ENCODE peak calls at places on chromosomes 2 and 18, in eight cellular contexts. V is A549, L is SK-N-SH, Y is K562, N is WTC11, M is NB4, X is endothelial cell of umbilical vein, F is HCT116. R is an unnamed sample.

GRCh38 chr2:216713691-216714411 is 18.5 kb upstream of the IGFBP5 start:
- DNase-seq in V (peak), L (no peak), Y (no peak), N (no peak), M (no peak), X (no peak), F (no peak), R (no peak)

GRCh38 chr2:223751012-223751411 is 86.4 kb downstream of the AP1S3 start:
- DNase-seq in V (no peak), L (no peak), Y (no peak), N (no peak), M (no peak), X (no peak), F (no peak), R (no peak)

GRCh38 chr18:75364512-75364911 is 63.0 kb downstream of the SMIM21 start:
- DNase-seq in V (peak), L (no peak), Y (no peak), N (no peak), M (peak), X (no peak), F (no peak), R (no peak)

GRCh38 chr2:207828361-207829057 is 58.8 kb upstream of the FZD5 start:
- DNase-seq in V (no peak), L (no peak), Y (no peak), N (no peak), M (no peak), X (peak), F (no peak), R (no peak)

GRCh38 chr2:10493636-10494281 is 45.6 kb upstream of the ODC1 start:
- DNase-seq in V (peak), L (no peak), Y (no peak), N (no peak), M (peak), X (no peak), F (no peak), R (no peak)

GRCh38 chr2:179612591-179613298 is 248.7 kb downstream of the ZNF385B start:
- DNase-seq in V (no peak), L (no peak), Y (no peak), N (no peak), M (no peak), X (no peak), F (no peak), R (no peak)

GRCh38 chr2:150610670-150611279 is 123.3 kb upstream of the RND3 start:
- DNase-seq in V (peak), L (peak), Y (peak), N (peak), M (peak), X (peak), F (peak), R (no peak)

GRCh38 chr2:218187650-218188025 is 20.9 kb upstream of the CXCR1 start:
- DNase-seq in V (no peak), L (no peak), Y (no peak), N (no peak), M (no peak), X (no peak), F (no peak), R (no peak)

GRCh38 chr18:13461488-13461887 is 242.9 kb downstream of the LDLRAD4 start:
- DNase-seq in V (no peak), L (no peak), Y (peak), N (no peak), M (peak), X (no peak), F (no peak), R (no peak)

GRCh38 chr18:1528447-1528846 is 623.8 kb downstream of the ADCYAP1 start:
- DNase-seq in V (no peak), L (no peak), Y (no peak), N (no peak), M (no peak), X (no peak), F (no peak), R (no peak)

GRCh38 chr2:223056656-223057418 is 4.8 kb downstream of the KCNE4 start:
- DNase-seq in V (no peak), L (no peak), Y (peak), N (no peak), M (no peak), X (no peak), F (no peak), R (no peak)

GRCh38 chr18:3207565-3207964 is 12.2 kb downstream of the MYOM1 start:
- DNase-seq in V (peak), L (no peak), Y (no peak), N (no peak), M (no peak), X (no peak), F (peak), R (no peak)

GRCh38 chr18:74963820-74964446 is 245.0 kb downstream of the PTGR3 start:
- DNase-seq in V (peak), L (peak), Y (peak), N (peak), M (peak), X (peak), F (peak), R (peak)

GRCh38 chr2:204696124-204696523 is 150.8 kb downstream of the PARD3B start:
- DNase-seq in V (no peak), L (no peak), Y (no peak), N (no peak), M (no peak), X (no peak), F (no peak), R (no peak)

GRCh38 chr2:185208261-185208660 is 530.3 kb upstream of the FSIP2 start:
- DNase-seq in V (peak), L (peak), Y (peak), N (peak), M (peak), X (no peak), F (peak), R (peak)

GRCh38 chr2:12318427-12319057 is 398.2 kb upstream of the TRIB2 start:
- DNase-seq in V (no peak), L (no peak), Y (no peak), N (no peak), M (no peak), X (no peak), F (no peak), R (no peak)

GRCh38 chr2:228469721-228470120 is 288.2 kb upstream of the SPHKAP start:
- DNase-seq in V (no peak), L (no peak), Y (no peak), N (no peak), M (no peak), X (no peak), F (no peak), R (no peak)

GRCh38 chr2:105328281-105329196 is 996 bp downstream of the TGFBRAP1 start:
- DNase-seq in V (peak), L (no peak), Y (peak), N (no peak), M (peak), X (peak), F (no peak), R (no peak)

GRCh38 chr2:17070711-17071110 is 405.1 kb upstream of the CYRIA start:
- DNase-seq in V (no peak), L (no peak), Y (no peak), N (peak), M (no peak), X (no peak), F (no peak), R (no peak)

GRCh38 chr2:176552456-176553135 is 283.4 kb downstream of the MTX2 start:
- DNase-seq in V (no peak), L (no peak), Y (no peak), N (no peak), M (no peak), X (peak), F (no peak), R (no peak)

GRCh38 chr18:46555724-46556123 is 101.3 kb downstream of the LOXHD1 start:
- DNase-seq in V (peak), L (peak), Y (peak), N (peak), M (peak), X (peak), F (peak), R (peak)

GRCh38 chr2:154699560-154699901 is 1.0 kb downstream of the KCNJ3 start:
- DNase-seq in V (no peak), L (no peak), Y (no peak), N (no peak), M (no peak), X (no peak), F (no peak), R (no peak)

GRCh38 chr2:209523778-209524362 is 100.0 kb downstream of the MAP2 start:
- DNase-seq in V (no peak), L (no peak), Y (no peak), N (no peak), M (no peak), X (no peak), F (no peak), R (no peak)

GRCh38 chr2:169225906-169226305 is 136.4 kb downstream of the LRP2 start:
- DNase-seq in V (no peak), L (no peak), Y (no peak), N (no peak), M (no peak), X (no peak), F (no peak), R (no peak)

GRCh38 chr2:71615769-71616730 is 162.7 kb downstream of the DYSF start:
- DNase-seq in V (no peak), L (no peak), Y (no peak), N (peak), M (no peak), X (no peak), F (no peak), R (peak)

GRCh38 chr2:37459095-37459981 is 114.9 kb downstream of the QPCT start:
- DNase-seq in V (no peak), L (peak), Y (no peak), N (no peak), M (no peak), X (peak), F (no peak), R (no peak)

GRCh38 chr2:119673796-119674195 is 5.2 kb upstream of the TMEM177 start:
- DNase-seq in V (no peak), L (no peak), Y (no peak), N (no peak), M (no peak), X (no peak), F (no peak), R (no peak)

GRCh38 chr2:1642066-1642861 is 102.1 kb downstream of the PXDN start:
- DNase-seq in V (no peak), L (no peak), Y (no peak), N (no peak), M (no peak), X (no peak), F (no peak), R (no peak)

GRCh38 chr2:3185910-3186309 is 191.7 kb downstream of the EIPR1 start:
- DNase-seq in V (no peak), L (no peak), Y (no peak), N (no peak), M (no peak), X (no peak), F (no peak), R (no peak)

GRCh38 chr2:166074430-166074829 is 53.4 kb downstream of the SCN1A start:
- DNase-seq in V (no peak), L (peak), Y (no peak), N (no peak), M (no peak), X (no peak), F (no peak), R (no peak)

GRCh38 chr2:131105950-131106801 is 1.0 kb downstream of the PLEKHB2 start:
- DNase-seq in V (peak), L (peak), Y (peak), N (no peak), M (peak), X (peak), F (no peak), R (no peak)

GRCh38 chr2:7449287-7449686 is 532.1 kb downstream of the RNF144A start:
- DNase-seq in V (no peak), L (no peak), Y (no peak), N (no peak), M (no peak), X (no peak), F (no peak), R (no peak)

DNA sequence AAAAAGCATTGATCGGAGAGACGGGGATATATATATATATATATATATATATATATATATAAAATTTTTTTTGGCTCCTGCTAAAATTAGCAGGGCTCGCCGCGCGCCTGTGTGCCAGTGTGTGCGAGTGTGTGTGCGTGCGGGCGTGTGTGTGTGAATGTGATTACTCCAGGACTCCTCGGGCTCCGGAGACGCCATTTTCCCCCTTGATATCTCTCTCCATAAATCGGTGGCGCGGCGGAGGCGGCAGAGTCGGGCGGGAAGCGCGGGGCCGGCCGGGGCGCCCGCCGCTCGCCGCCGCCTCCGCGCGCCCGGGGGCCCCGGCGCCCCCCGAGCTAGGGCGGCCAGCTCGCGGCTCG is 797 bp upstream of the SETBP1 start:
- DNase-seq in V (peak), L (peak), Y (peak), N (peak), M (no peak), X (peak), F (no peak), R (no peak)
- TF ChIP-seq MAX in V (peak), L (peak), Y (no peak), N (no peak), M (no peak), X (no peak), F (no peak), R (no peak)

GRCh38 chr18:10751711-10752110 is 225.9 kb downstream of the NAPG start:
- DNase-seq in V (no peak), L (no peak), Y (no peak), N (no peak), M (no peak), X (no peak), F (no peak), R (no peak)

GRCh38 chr18:10757349-10757748 is 231.5 kb downstream of the NAPG start:
- DNase-seq in V (no peak), L (no peak), Y (no peak), N (no peak), M (no peak), X (no peak), F (no peak), R (no peak)

GRCh38 chr18:10752407-10752806 is 226.6 kb downstream of the NAPG start:
- DNase-seq in V (no peak), L (no peak), Y (no peak), N (no peak), M (no peak), X (no peak), F (no peak), R (no peak)

GRCh38 chr18:10755855-10756254 is 230.0 kb downstream of the NAPG start:
- DNase-seq in V (no peak), L (no peak), Y (no peak), N (no peak), M (no peak), X (no peak), F (no peak), R (no peak)

DNA sequence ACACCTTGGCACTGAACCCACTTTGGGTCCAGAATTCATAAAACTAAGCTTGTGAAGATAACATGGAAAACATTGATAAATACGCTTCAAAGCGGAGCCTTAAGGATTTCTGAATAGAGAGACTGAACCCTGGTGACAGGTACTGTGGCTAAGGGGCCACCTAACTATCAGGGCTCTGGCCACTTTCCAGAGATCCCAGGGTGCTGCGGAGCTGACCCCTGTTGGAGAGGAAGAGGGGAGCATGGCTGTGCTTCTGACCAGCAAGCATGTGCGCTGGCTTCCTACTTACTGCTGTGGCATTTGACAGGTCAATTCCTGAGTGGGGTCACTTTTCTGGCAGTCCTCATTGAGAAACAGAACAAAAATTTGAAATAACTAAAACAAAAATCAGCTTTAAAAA is 228.3 kb downstream of the NAPG start:
- DNase-seq in V (no peak), L (no peak), Y (no peak), N (no peak), M (no peak), X (no peak), F (no peak), R (no peak)
- TF ChIP-seq MAX in V (no peak), L (no peak), Y (no peak), N (no peak), M (no peak), X (no peak), F (no peak), R (no peak)

GRCh38 chr2:26938399-26938798 is 32.0 kb upstream of the MAPRE3 start:
- DNase-seq in V (no peak), L (no peak), Y (peak), N (no peak), M (peak), X (no peak), F (no peak), R (no peak)

GRCh38 chr2:26940001-26940400 is 30.4 kb upstream of the MAPRE3 start:
- DNase-seq in V (no peak), L (no peak), Y (no peak), N (no peak), M (no peak), X (no peak), F (no peak), R (no peak)

GRCh38 chr2:26936855-26937254 is 33.6 kb upstream of the MAPRE3 start:
- DNase-seq in V (no peak), L (no peak), Y (no peak), N (no peak), M (no peak), X (no peak), F (no peak), R (no peak)

GRCh38 chr2:26942543-26943295 is 27.7 kb upstream of the MAPRE3 start:
- DNase-seq in V (peak), L (peak), Y (peak), N (peak), M (peak), X (peak), F (peak), R (peak)

GRCh38 chr2:26941486-26941885 is 29.0 kb upstream of the MAPRE3 start:
- DNase-seq in V (no peak), L (no peak), Y (no peak), N (no peak), M (no peak), X (no peak), F (no peak), R (no peak)
- TF ChIP-seq MAX in V (no peak), L (no peak), Y (no peak), N (no peak), M (no peak), X (no peak), F (no peak), R (no peak)

GRCh38 chr2:197146995-197147394 is 163.6 kb downstream of the ANKRD44 start:
- DNase-seq in V (no peak), L (no peak), Y (no peak), N (no peak), M (no peak), X (no peak), F (no peak), R (no peak)
- TF ChIP-seq MAX in V (no peak), L (no peak), Y (no peak), N (no peak), M (no peak), X (no peak), F (no peak), R (no peak)

DNA sequence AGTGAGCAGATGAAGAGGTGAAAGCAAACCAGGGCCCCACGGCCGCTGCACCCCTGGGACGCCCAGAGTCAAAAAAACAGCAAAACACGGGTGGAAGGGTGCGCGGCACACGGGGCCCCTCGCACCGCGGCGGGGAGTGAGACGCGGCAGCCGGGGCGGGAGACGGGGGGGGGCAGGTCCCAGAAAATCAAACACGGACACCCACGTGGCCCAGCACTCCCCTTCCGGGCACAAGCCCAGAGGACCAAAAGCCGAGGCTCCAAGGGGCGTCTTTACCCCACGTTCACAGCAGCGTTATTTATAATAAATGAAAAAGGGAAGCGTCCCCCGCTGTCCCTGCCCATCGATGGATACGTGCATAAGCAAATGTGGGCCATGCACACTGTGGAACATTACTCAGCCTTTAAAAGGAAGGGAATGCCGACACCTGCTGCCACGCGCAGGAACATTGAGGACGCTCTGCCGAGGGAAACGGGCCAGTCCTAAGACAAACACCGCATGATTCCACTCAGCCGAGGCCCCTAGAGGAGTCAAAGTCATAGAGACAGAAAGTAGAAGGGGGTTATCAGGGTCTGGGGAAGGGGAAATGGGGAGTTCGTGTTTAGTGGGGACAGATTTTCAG is 677 bp upstream of the COPS9 start:
- DNase-seq in V (no peak), L (no peak), Y (no peak), N (no peak), M (no peak), X (no peak), F (no peak), R (no peak)
- TF ChIP-seq MAX in V (no peak), L (no peak), Y (no peak), N (no peak), M (no peak), X (no peak), F (no peak), R (peak)

DNA sequence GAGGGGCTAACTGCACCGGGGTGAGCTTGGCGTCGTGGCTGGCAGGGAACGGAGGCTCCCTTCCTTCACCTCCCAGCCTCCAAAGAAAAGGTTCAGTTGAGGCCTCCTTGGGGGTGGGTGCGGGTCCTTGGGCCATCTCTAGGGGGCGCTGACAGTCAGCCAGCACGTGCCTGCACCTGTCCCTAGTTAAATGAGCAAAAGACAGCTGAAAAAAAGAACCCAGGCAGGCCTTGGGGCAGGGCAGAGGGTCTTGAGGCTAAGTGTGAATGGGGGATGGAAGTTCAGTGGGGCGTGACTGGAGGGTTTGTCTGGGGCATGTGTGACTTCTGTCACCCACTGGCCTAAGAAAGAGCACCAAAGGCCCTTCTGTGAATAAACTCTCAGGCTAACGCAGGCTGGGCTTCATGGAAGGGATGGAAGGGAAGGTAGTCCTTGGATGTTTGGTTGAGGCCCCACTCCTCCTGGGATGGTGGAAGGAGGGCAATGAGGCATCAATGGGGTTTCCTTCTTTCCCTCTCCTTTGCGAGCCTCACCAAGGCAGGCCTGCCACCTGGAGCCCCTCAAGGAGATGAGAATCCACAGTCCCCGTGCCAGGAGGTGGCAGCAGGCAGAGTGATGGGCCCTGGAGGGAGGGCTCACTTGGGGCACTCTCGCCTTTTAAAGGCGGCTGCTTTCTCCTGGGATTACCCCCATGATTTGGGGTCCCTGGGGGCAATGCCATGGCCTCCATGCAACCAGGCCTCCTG is 56.2 kb downstream of the ZFP36L2 start:
- DNase-seq in V (peak), L (peak), Y (peak), N (peak), M (peak), X (peak), F (no peak), R (no peak)
- TF ChIP-seq MAX in V (peak), L (no peak), Y (peak), N (peak), M (peak), X (no peak), F (peak), R (peak)

GRCh38 chr2:178418426-178418825 is 32.5 kb downstream of the PRKRA start:
- DNase-seq in V (no peak), L (no peak), Y (no peak), N (no peak), M (no peak), X (no peak), F (no peak), R (no peak)

GRCh38 chr2:178419123-178419522 is 31.9 kb downstream of the PRKRA start:
- DNase-seq in V (peak), L (no peak), Y (no peak), N (no peak), M (peak), X (peak), F (no peak), R (no peak)

GRCh38 chr2:178425255-178425827 is 25.6 kb downstream of the PRKRA start:
- DNase-seq in V (no peak), L (no peak), Y (no peak), N (no peak), M (no peak), X (no peak), F (no peak), R (no peak)

GRCh38 chr2:178420463-178420990 is 30.4 kb downstream of the PRKRA start:
- DNase-seq in V (no peak), L (no peak), Y (no peak), N (no peak), M (no peak), X (no peak), F (no peak), R (no peak)

GRCh38 chr2:178422097-178422496 is 28.9 kb downstream of the PRKRA start:
- DNase-seq in V (no peak), L (no peak), Y (no peak), N (no peak), M (no peak), X (no peak), F (no peak), R (no peak)
- TF ChIP-seq MAX in V (no peak), L (no peak), Y (no peak), N (no peak), M (no peak), X (no peak), F (no peak), R (no peak)